ENCODE peak calls at places on chromosome 5, in seven cellular contexts. A is sigmoid colon; D is AG10803; T is heart left ventricle; K is left ventricle myocardium inferior; I is activated CD8-positive, alpha-beta T cell treated with anti-CD3 and anti-CD28 coated beads for 36 hours; B is psoas muscle. F is an unnamed sample.

GRCh38 chr5:14505310-14506140 is 76.1 kb upstream of the OTULINL start:
- DNase-seq in A (no peak), D (no peak), T (no peak), K (no peak), I (no peak), B (no peak), F (peak; percentile 16)

GRCh38 chr5:115360036-115360685 is 63.7 kb upstream of the CCDC112 start:
- DNase-seq in A (no peak), D (no peak), T (no peak), K (no peak), I (no peak), B (no peak), F (no peak)

GRCh38 chr5:144048254-144048856 is 122.1 kb downstream of the YIPF5 start:
- DNase-seq in A (no peak), D (peak; percentile 52), T (no peak), K (no peak), I (no peak), B (no peak), F (no peak)

GRCh38 chr5:170572453-170572852 is 68.6 kb downstream of the KCNIP1 start:
- DNase-seq in A (no peak), D (peak; percentile 20), T (no peak), K (no peak), I (peak; percentile 89), B (no peak), F (peak; percentile 32)

GRCh38 chr5:119398713-119399492 is 43.1 kb downstream of the TNFAIP8 start:
- DNase-seq in A (no peak), D (peak; percentile 88), T (peak; percentile 83), K (peak; percentile 70), I (no peak), B (peak; percentile 64), F (no peak)

GRCh38 chr5:28473531-28474107 is 1435.2 kb upstream of the CDH9 start:
- DNase-seq in A (no peak), D (no peak), T (no peak), K (no peak), I (no peak), B (no peak), F (no peak)

GRCh38 chr5:131959906-131960305 is 14.4 kb upstream of the MEIKIN start:
- DNase-seq in A (no peak), D (no peak), T (no peak), K (no peak), I (peak; percentile 40), B (no peak), F (no peak)

GRCh38 chr5:140054086-140054689 is 11.1 kb upstream of the NRG2 start:
- DNase-seq in A (no peak), D (no peak), T (no peak), K (no peak), I (no peak), B (no peak), F (no peak)

GRCh38 chr5:176388341-176389113 is at the start of the genes HIGD2A and NOP16:
- DNase-seq in A (peak; percentile 100), D (peak; percentile 98), T (peak; percentile 99), K (peak; percentile 100), I (peak; percentile 100), B (peak; percentile 99), F (peak; percentile 95)

GRCh38 chr5:144183254-144183889 is 12.7 kb downstream of the KCTD16 start:
- DNase-seq in A (no peak), D (peak; percentile 55), T (no peak), K (no peak), I (no peak), B (no peak), F (no peak)

GRCh38 chr5:54024466-54024865 is 285.9 kb downstream of the ARL15 start:
- DNase-seq in A (no peak), D (peak; percentile 72), T (no peak), K (no peak), I (no peak), B (no peak), F (no peak)

GRCh38 chr5:157464518-157465171 is 4.6 kb downstream of the NIPAL4 start:
- DNase-seq in A (peak; percentile 83), D (peak; percentile 92), T (peak; percentile 44), K (no peak), I (peak; percentile 85), B (no peak), F (peak; percentile 63)

GRCh38 chr5:137156175-137156574 is 343.0 kb downstream of the SPOCK1 start:
- DNase-seq in A (no peak), D (no peak), T (no peak), K (no peak), I (no peak), B (no peak), F (no peak)

GRCh38 chr5:16544607-16545374 is 72.0 kb downstream of the RETREG1 start:
- DNase-seq in A (no peak), D (peak; percentile 25), T (no peak), K (no peak), I (no peak), B (no peak), F (no peak)

GRCh38 chr5:142303576-142303975 is 21.2 kb downstream of the SPRY4 start:
- DNase-seq in A (no peak), D (no peak), T (no peak), K (no peak), I (no peak), B (no peak), F (no peak)

GRCh38 chr5:173591300-173591622 is 25.2 kb downstream of the BOD1 start:
- DNase-seq in A (no peak), D (peak; percentile 23), T (no peak), K (no peak), I (no peak), B (no peak), F (no peak)

GRCh38 chr5:164191240-164191639 is 685.8 kb downstream of the MAT2B start:
- DNase-seq in A (no peak), D (peak; percentile 1), T (no peak), K (peak; percentile 47), I (no peak), B (no peak), F (no peak)

GRCh38 chr5:96391921-96392320 is 41.1 kb downstream of the PCSK1 start:
- DNase-seq in A (no peak), D (no peak), T (no peak), K (no peak), I (no peak), B (no peak), F (no peak)

GRCh38 chr5:28499764-28500290 is 1461.4 kb upstream of the CDH9 start:
- DNase-seq in A (no peak), D (no peak), T (no peak), K (no peak), I (no peak), B (no peak), F (no peak)

GRCh38 chr5:137344723-137345322 is 154.3 kb downstream of the SPOCK1 start:
- DNase-seq in A (peak; percentile 70), D (peak; percentile 79), T (no peak), K (no peak), I (peak; percentile 53), B (no peak), F (peak; percentile 26)

GRCh38 chr5:164370841-164371240 is 865.4 kb downstream of the MAT2B start:
- DNase-seq in A (no peak), D (no peak), T (no peak), K (no peak), I (no peak), B (no peak), F (no peak)

GRCh38 chr5:32687167-32687831 is 23.8 kb upstream of the NPR3 start:
- DNase-seq in A (no peak), D (peak; percentile 76), T (peak; percentile 53), K (no peak), I (no peak), B (no peak), F (no peak)

GRCh38 chr5:32684261-32684660 is 26.9 kb upstream of the NPR3 start:
- DNase-seq in A (no peak), D (no peak), T (no peak), K (no peak), I (no peak), B (no peak), F (no peak)

GRCh38 chr5:32692066-32692746 is 18.9 kb upstream of the NPR3 start:
- DNase-seq in A (no peak), D (peak; percentile 88), T (no peak), K (no peak), I (no peak), B (no peak), F (no peak)

DNA sequence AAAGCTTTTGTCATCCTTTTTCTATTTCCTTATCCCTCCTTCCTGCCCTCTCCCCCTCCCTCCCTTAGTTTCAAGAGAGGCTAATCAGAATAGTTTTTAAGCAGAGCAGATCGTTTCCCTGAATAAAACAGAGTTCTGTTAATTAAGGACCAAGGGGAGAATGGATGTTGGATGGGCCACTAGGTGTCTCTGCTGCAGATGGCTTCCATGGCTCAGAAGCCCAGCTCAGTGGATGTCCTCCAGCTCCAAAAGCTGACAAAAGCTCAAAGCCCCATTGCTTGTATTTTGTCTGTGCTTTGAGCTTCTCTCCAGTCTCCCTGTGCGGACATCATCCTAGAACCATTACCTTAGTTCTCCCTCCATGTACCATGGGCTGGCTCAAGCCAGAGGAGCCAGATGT is 21.0 kb upstream of the NPR3 start:
- DNase-seq in A (no peak), D (peak; percentile 8), T (no peak), K (no peak), I (peak; percentile 31), B (no peak), F (no peak)
- TF ChIP-seq CTCF in A (no peak), D (peak; percentile 37), T (no peak), K (no peak), I (no peak), B (peak; percentile 7), F (no peak)

GRCh38 chr5:136018814-136019777 is 9.7 kb upstream of the TGFBI start:
- DNase-seq in A (peak; percentile 89), D (peak; percentile 99), T (peak; percentile 54), K (no peak), I (no peak), B (no peak), F (no peak)
- TF ChIP-seq CTCF in A (no peak), D (peak; percentile 74), T (no peak), K (peak; percentile 52), I (no peak), B (peak; percentile 14), F (no peak)

DNA sequence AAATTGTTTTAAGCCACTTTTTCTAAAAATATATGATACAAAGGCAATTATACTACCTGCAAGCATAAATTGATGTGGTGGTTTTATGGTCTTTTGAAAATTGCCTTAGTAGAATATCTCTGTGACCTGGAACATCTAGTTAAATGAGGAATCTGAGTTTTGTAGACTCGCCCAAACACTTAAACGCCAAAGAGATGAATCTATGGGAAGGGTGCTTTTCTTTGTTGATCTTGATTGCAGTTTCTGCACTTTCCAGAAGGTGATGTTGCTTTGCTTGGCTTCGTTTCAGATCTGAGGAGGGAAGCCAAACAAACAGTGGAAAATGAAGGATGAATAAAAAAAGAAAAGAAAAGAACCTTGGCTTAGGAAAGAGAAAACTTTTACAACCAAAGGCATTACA is 1021.3 kb downstream of the NR2F1-AS1 start:
- DNase-seq in A (no peak), D (peak; percentile 35), T (no peak), K (no peak), I (no peak), B (no peak), F (no peak)
- TF ChIP-seq CTCF in A (no peak), D (peak; percentile 31), T (no peak), K (no peak), I (no peak), B (no peak), F (no peak)

DNA sequence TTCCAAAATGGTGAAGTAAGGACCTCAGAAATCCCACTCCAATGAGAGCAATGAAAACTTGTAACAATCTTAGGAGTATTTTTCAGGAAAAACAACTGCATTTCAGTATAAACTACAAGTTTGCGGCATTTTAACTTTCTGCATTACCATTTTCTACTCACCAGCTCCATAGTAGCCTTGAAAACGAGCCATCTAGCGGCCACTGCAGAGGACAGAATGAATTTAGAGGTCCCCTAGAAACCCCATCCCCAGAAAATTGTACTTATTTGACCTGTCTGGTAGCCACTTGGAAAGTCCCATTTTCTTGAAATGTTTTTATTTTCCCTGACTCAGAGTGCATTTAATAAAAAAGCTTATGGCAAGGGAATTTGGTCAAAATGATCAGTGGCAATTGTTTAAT is 205.4 kb upstream of the ITGA1 start:
- DNase-seq in A (no peak), D (no peak), T (no peak), K (no peak), I (no peak), B (no peak), F (no peak)
- TF ChIP-seq CTCF in A (no peak), D (peak; percentile 7), T (no peak), K (no peak), I (no peak), B (no peak), F (no peak)